ENCODE peak calls at places on chromosome 4, in nine cellular contexts. X, G, L, V, H, C, M, W and U are unnamed samples.

GRCh38 chr4:108168672-108169562 is at the start of gene LEF1:
- DNase-seq in L (peak), C (peak), X (peak), M (peak), W (peak), V (peak), H (peak), G (no peak), U (peak)

GRCh38 chr4:85393201-85393600 is 81.7 kb upstream of the ARHGAP24 start:
- DNase-seq in W (no peak), G (no peak), L (no peak), H (no peak), C (no peak), M (no peak), V (no peak), X (no peak), U (no peak)

GRCh38 chr4:160044693-160045092 is 941.8 kb downstream of the RAPGEF2 start:
- DNase-seq in G (no peak), H (no peak), W (no peak), L (no peak), X (no peak), C (no peak), M (no peak), V (no peak), U (no peak)

GRCh38 chr4:176790398-176790797 is 2.3 kb downstream of the VEGFC start:
- DNase-seq in M (peak), H (no peak), V (no peak), X (peak), G (no peak), W (no peak), L (no peak), C (no peak), U (no peak)

GRCh38 chr4:164224871-164225270 is 529.1 kb upstream of the SMIM31 start:
- DNase-seq in L (no peak), X (no peak), W (no peak), G (no peak), V (no peak), M (no peak), C (no peak), H (no peak), U (no peak)

GRCh38 chr4:104395219-104395618 is 99.5 kb downstream of the CXXC4 start:
- DNase-seq in W (no peak), M (peak), X (no peak), H (no peak), G (no peak), V (peak), L (no peak), C (no peak), U (no peak)

GRCh38 chr4:151045907-151046306 is 30.8 kb upstream of the LRBA start:
- DNase-seq in H (no peak), C (no peak), X (peak), L (peak), M (no peak), W (no peak), G (no peak), V (no peak), U (peak)

GRCh38 chr4:26178874-26179273 is 141.9 kb upstream of the RBPJ start:
- DNase-seq in X (no peak), W (peak), L (no peak), V (no peak), M (peak), H (no peak), G (no peak), C (no peak), U (no peak)

GRCh38 chr4:306551-306961 is 1.3 kb upstream of the ZNF732 start:
- DNase-seq in V (no peak), H (peak), X (no peak), G (no peak), M (no peak), L (no peak), W (no peak), C (no peak), U (no peak)

GRCh38 chr4:106806158-106806797 is 229.8 kb downstream of the DKK2 start:
- DNase-seq in V (peak), M (no peak), L (no peak), H (no peak), X (peak), C (no peak), G (no peak), W (no peak), U (no peak)

GRCh38 chr4:178823673-178824072 is 1381.4 kb upstream of the AGA start:
- DNase-seq in V (peak), H (no peak), W (no peak), M (peak), L (no peak), G (no peak), C (no peak), X (peak), U (no peak)

GRCh38 chr4:134510544-134510943 is 309.0 kb upstream of the PABPC4L start:
- DNase-seq in W (no peak), C (no peak), X (no peak), M (no peak), H (no peak), L (no peak), G (no peak), V (no peak), U (no peak)

GRCh38 chr4:111602848-111603247 is 542.4 kb upstream of the FAM241A start:
- DNase-seq in V (peak), L (no peak), H (no peak), M (peak), C (no peak), X (peak), W (peak), G (no peak), U (peak)

GRCh38 chr4:175109933-175110332 is 191.8 kb downstream of the ADAM29 start:
- DNase-seq in W (no peak), L (no peak), C (no peak), V (no peak), G (no peak), H (no peak), X (no peak), M (no peak), U (no peak)

GRCh38 chr4:24742773-24743676 is 52.3 kb upstream of the SOD3 start:
- DNase-seq in C (no peak), L (no peak), V (no peak), H (no peak), M (no peak), W (no peak), X (no peak), G (no peak), U (no peak)

GRCh38 chr4:68180858-68181531 is 51.3 kb upstream of the TMPRSS11F start:
- DNase-seq in V (peak), H (no peak), M (peak), W (peak), L (no peak), G (no peak), X (peak), C (no peak), U (peak)

GRCh38 chr4:141246683-141247429 is 26.2 kb downstream of the ZNF330 start:
- DNase-seq in M (peak), X (peak), W (peak), H (no peak), C (no peak), L (no peak), G (no peak), V (peak), U (no peak)

GRCh38 chr4:155666701-155667537 is at the start of gene GUCY1A1:
- DNase-seq in W (peak), M (peak), X (peak), H (peak), G (peak), L (peak), V (peak), C (peak), U (peak)

GRCh38 chr4:73721901-73722300 is 18.5 kb upstream of the CXCL8 start:
- DNase-seq in V (peak), G (no peak), L (no peak), X (peak), H (no peak), M (no peak), W (peak), C (no peak), U (no peak)

GRCh38 chr4:113499696-113500095 is 261.8 kb downstream of the CAMK2D start:
- DNase-seq in X (peak), L (no peak), W (peak), V (peak), G (no peak), M (peak), C (no peak), H (no peak), U (peak)

GRCh38 chr4:9893329-9894108 is 112.1 kb downstream of the DRD5 start:
- DNase-seq in W (no peak), G (no peak), V (no peak), M (no peak), X (no peak), C (no peak), L (no peak), H (no peak), U (no peak)

GRCh38 chr4:84796388-84796787 is 170.1 kb downstream of the WDFY3 start:
- DNase-seq in C (no peak), X (no peak), G (no peak), M (peak), L (no peak), W (no peak), H (no peak), V (peak), U (no peak)

GRCh38 chr4:153919667-153920066 is 130.8 kb upstream of the SFRP2 start:
- DNase-seq in H (no peak), C (no peak), X (no peak), V (no peak), M (no peak), L (no peak), G (no peak), W (peak), U (peak)

GRCh38 chr4:25486171-25486570 is 109.1 kb downstream of the ANAPC4 start:
- DNase-seq in M (peak), L (no peak), C (no peak), H (no peak), V (peak), G (no peak), W (peak), X (peak), U (peak)

GRCh38 chr4:87570290-87570689 is 38.0 kb upstream of the DSPP start:
- DNase-seq in V (no peak), M (no peak), X (no peak), C (no peak), H (no peak), L (no peak), W (no peak), G (no peak), U (no peak)

GRCh38 chr4:3241905-3242304 is 7.1 kb upstream of the MSANTD1 start:
- DNase-seq in L (no peak), H (no peak), X (no peak), C (no peak), M (peak), G (no peak), V (peak), W (peak), U (no peak)

GRCh38 chr4:122661176-122661575 is 40.3 kb upstream of the IL21 start:
- DNase-seq in V (peak), L (no peak), C (no peak), X (no peak), M (no peak), H (no peak), W (no peak), G (no peak), U (no peak)

GRCh38 chr4:180827610-180828009 is 1415.6 kb upstream of the TENM3 start:
- DNase-seq in X (peak), M (peak), V (peak), L (no peak), W (peak), G (no peak), H (no peak), C (no peak), U (peak)

GRCh38 chr4:105399535-105400161 is 74.2 kb downstream of the PPA2 start:
- DNase-seq in W (peak), H (no peak), L (no peak), X (peak), M (peak), C (no peak), V (peak), G (no peak), U (peak)

GRCh38 chr4:148163011-148163410 is 279.2 kb downstream of the NR3C2 start:
- DNase-seq in L (no peak), H (no peak), M (no peak), W (no peak), V (no peak), X (no peak), G (no peak), C (no peak), U (no peak)

GRCh38 chr4:183099537-183100297 is 660 bp downstream of the WWC2 start:
- DNase-seq in H (peak), V (no peak), L (peak), W (peak), M (no peak), G (peak), X (peak), C (peak), U (peak)

GRCh38 chr4:157887316-157887715 is 285.5 kb downstream of the GASK1B start:
- DNase-seq in H (no peak), G (no peak), M (no peak), W (no peak), L (no peak), X (no peak), V (no peak), C (no peak), U (no peak)

GRCh38 chr4:153528705-153529493 is 62.7 kb downstream of the TMEM131L start:
- DNase-seq in L (no peak), W (no peak), M (no peak), C (no peak), H (no peak), X (no peak), V (no peak), G (no peak), U (no peak)

GRCh38 chr4:10109995-10110670 is 6.5 kb downstream of the WDR1 start:
- DNase-seq in C (peak), H (no peak), G (no peak), M (no peak), V (no peak), L (no peak), W (peak), X (no peak), U (no peak)

GRCh38 chr4:156773648-156774357 is 197.8 kb downstream of the PDGFC start:
- DNase-seq in X (peak), V (peak), L (no peak), C (no peak), W (peak), M (no peak), G (no peak), H (no peak), U (no peak)

GRCh38 chr4:123446791-123447474 is 50.3 kb downstream of the SPRY1 start:
- DNase-seq in L (peak), W (no peak), G (no peak), M (no peak), C (no peak), X (no peak), V (no peak), H (no peak), U (no peak)

GRCh38 chr4:113674251-113674650 is 87.3 kb downstream of the CAMK2D start:
- DNase-seq in H (no peak), C (no peak), X (no peak), W (no peak), M (no peak), L (no peak), G (no peak), V (no peak), U (peak)

GRCh38 chr4:129526812-129527211 is 430.9 kb downstream of the C4orf33 start:
- DNase-seq in G (no peak), W (peak), M (no peak), C (no peak), V (no peak), H (no peak), L (no peak), X (peak), U (peak)
- TF ChIP-seq CTCF in G (peak), W (no peak), M (no peak), C (no peak), V (no peak), H (no peak), L (peak), X (peak), U (peak)

GRCh38 chr4:100417565-100417964 is 100.3 kb downstream of the EMCN start:
- DNase-seq in X (no peak), H (no peak), W (peak), C (no peak), L (no peak), G (no peak), V (peak), M (no peak), U (no peak)

GRCh38 chr4:100420571-100420970 is 97.3 kb downstream of the EMCN start:
- DNase-seq in X (peak), H (no peak), M (no peak), L (no peak), W (peak), V (peak), G (no peak), C (no peak), U (no peak)

GRCh38 chr4:100424376-100424775 is 93.4 kb downstream of the EMCN start:
- DNase-seq in L (no peak), V (no peak), G (no peak), M (no peak), C (no peak), X (no peak), H (no peak), W (no peak), U (no peak)

GRCh38 chr4:100422911-100423310 is 94.9 kb downstream of the EMCN start:
- DNase-seq in V (peak), X (no peak), H (no peak), C (no peak), G (no peak), M (no peak), L (no peak), W (no peak), U (no peak)

DNA sequence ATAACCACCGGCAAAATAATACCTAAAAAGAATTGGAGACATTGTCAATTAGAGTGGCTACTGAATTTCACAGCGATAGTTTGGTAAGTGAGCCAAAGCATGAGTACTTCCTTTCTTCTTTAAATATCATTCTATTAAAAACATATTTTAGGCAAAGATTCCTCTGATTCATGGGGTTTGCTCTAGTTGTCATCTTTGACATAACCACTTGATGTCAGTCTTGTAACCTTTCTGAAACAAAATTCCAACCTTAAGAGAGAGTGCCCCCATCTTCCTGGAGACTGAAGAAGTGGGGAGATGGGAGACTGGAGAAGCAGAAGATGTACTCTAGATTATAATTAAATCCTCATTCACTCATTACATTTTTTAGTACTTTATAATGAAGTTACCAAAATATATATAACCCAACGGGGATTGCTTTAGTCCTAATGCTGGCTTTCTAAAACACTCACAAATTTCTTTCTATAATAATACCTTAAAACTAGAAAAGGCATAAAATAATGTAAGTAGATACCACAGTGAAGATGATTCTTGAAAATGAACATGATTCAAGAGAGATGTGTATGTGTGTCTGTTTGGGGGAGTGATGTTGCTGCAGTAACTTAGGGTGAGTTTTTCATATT is 96.4 kb downstream of the EMCN start:
- DNase-seq in M (peak), X (peak), L (peak), C (no peak), G (no peak), H (no peak), V (peak), W (peak), U (peak)
- TF ChIP-seq CTCF in M (peak), X (peak), L (peak), C (no peak), G (peak), H (peak), V (peak), W (peak), U (peak)

GRCh38 chr4:110344165-110344564 is 131.8 kb upstream of the ENPEP start:
- DNase-seq in M (peak), X (peak), G (no peak), H (no peak), C (no peak), W (peak), L (peak), V (no peak), U (peak)
- TF ChIP-seq CTCF in M (peak), X (peak), G (peak), H (peak), C (no peak), W (peak), L (peak), V (no peak), U (peak)

GRCh38 chr4:76626686-76627465 is 191.8 kb downstream of the SHROOM3 start:
- DNase-seq in H (no peak), C (no peak), G (no peak), X (peak), L (no peak), V (no peak), M (no peak), W (peak), U (no peak)
- TF ChIP-seq CTCF in H (no peak), C (no peak), G (peak), X (peak), L (peak), V (peak), M (peak), W (peak), U (peak)

GRCh38 chr4:1513936-1514483 is 107.8 kb upstream of the NKX1-1 start:
- DNase-seq in W (no peak), M (no peak), C (no peak), G (no peak), L (no peak), X (no peak), V (no peak), H (no peak), U (no peak)

GRCh38 chr4:1514612-1515011 is 108.4 kb upstream of the NKX1-1 start:
- DNase-seq in G (no peak), H (no peak), C (no peak), L (no peak), M (no peak), X (no peak), W (no peak), V (no peak), U (no peak)

GRCh38 chr4:1512081-1512737 is 106.0 kb upstream of the NKX1-1 start:
- DNase-seq in H (no peak), X (no peak), M (no peak), L (no peak), W (no peak), C (no peak), V (no peak), G (no peak), U (no peak)

GRCh38 chr4:1511441-1512041 is 105.3 kb upstream of the NKX1-1 start:
- DNase-seq in G (no peak), X (peak), M (peak), L (no peak), W (peak), C (peak), V (peak), H (no peak), U (no peak)

DNA sequence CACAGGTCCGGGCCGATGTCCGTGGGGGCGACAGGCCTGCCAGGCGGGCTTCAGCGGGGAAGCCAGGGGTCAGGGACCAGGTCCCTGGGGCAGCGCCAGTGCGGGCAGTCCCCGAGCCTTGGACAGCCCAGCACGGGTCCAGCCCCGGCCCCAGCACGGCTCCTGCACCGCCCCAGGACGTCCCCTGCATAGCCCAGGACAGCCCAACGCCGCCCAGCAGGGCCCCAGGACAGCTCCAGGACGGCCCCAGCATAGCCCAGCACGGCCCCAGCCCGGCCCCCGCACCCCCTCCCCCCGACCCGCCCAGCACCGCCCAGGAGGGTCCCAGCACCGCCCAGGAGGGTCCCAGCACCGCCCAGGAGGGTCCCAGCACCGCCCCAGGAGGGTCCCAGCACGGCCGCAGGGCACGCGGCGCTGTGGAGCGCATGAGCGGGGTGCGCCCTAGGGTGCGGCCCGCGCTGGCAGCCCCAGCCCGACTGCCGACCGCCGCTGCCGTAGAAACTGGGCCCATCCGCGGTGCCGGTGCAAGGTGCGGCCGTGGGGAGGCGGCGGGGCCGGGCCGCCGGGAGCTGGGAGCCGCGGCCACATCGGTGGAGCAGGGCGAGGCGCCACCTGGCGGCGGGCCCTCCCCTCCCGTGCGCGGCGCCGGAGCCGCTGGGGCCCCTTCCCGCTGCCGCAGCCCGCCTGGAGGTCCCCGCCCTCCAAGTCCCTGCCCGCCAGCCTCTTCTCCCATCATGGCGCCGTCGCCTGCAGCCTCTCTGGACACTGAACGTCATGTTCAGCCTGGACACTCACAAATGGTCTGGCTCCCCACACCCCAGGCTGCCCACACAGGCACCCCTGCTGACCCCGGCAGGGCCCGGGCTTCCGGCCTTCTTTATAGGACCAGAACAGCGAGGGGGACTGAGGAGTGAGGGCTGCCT is 106.8 kb upstream of the NKX1-1 start:
- DNase-seq in M (no peak), V (peak), G (no peak), H (no peak), X (peak), C (peak), L (peak), W (peak), U (no peak)
- TF ChIP-seq CTCF in M (peak), V (peak), G (peak), H (peak), X (peak), C (peak), L (peak), W (peak), U (no peak)